ENCODE peak calls at places on chromosome 18, in eight cellular contexts. V is NCI-H1092 treated with DMSO at 0.1 percent for 48 hours; H is AG09309; L is amygdala; N is stimulated activated CD4-positive, alpha-beta T cell treated with anti-CD3 and anti-CD28 coated beads, Interleukin-4, amount 100 ng/mL, for 48 hours; T is hypothalamus; M is tibial artery; E is cardiac fibroblast. K is an unnamed sample.

GRCh38 chr18:7174359-7175107 is 56.4 kb upstream of the LRRC30 start:
- DNase-seq in V (no peak), H (no peak), M (no peak), N (no peak), L (peak), T (peak), E (peak), K (peak)

GRCh38 chr18:48529796-48530195 is 9.0 kb upstream of the CTIF start:
- DNase-seq in T (no peak), V (no peak), M (no peak), E (peak), N (no peak), H (peak), L (no peak), K (peak)

GRCh38 chr18:75063196-75063595 is 145.7 kb downstream of the PTGR3 start:
- DNase-seq in L (no peak), E (no peak), V (no peak), H (no peak), M (no peak), T (no peak), N (no peak), K (no peak)

GRCh38 chr18:45684341-45685115 is 39.5 kb upstream of the SLC14A1 start:
- DNase-seq in L (no peak), H (peak), T (no peak), N (no peak), M (no peak), E (no peak), V (no peak), K (peak)

GRCh38 chr18:76620326-76620813 is 125.3 kb upstream of the ZNF516 start:
- DNase-seq in M (peak), V (peak), H (peak), L (no peak), E (peak), T (peak), N (no peak), K (peak)

GRCh38 chr18:24567199-24567598 is 106.8 kb downstream of the HRH4 start:
- DNase-seq in H (peak), N (no peak), M (no peak), T (no peak), V (peak), E (peak), L (no peak), K (no peak)

GRCh38 chr18:50944245-50944917 is 23.5 kb upstream of the ELAC1 start:
- DNase-seq in L (no peak), T (peak), V (no peak), N (no peak), H (no peak), M (no peak), E (peak), K (no peak)

GRCh38 chr18:42268186-42268725 is 313.2 kb downstream of the PIK3C3 start:
- DNase-seq in M (no peak), H (no peak), L (no peak), E (no peak), T (no peak), V (no peak), N (no peak), K (no peak)

GRCh38 chr18:31661965-31662364 is 22.4 kb downstream of the B4GALT6 start:
- DNase-seq in T (no peak), V (no peak), M (no peak), E (peak), N (no peak), H (no peak), L (no peak), K (peak)

GRCh38 chr18:2916184-2916583 is 69.4 kb downstream of the EMILIN2 start:
- DNase-seq in T (no peak), M (no peak), E (no peak), H (no peak), V (no peak), N (no peak), L (no peak), K (peak)

GRCh38 chr18:11323359-11323819 is 174.0 kb upstream of the PIEZO2 start:
- DNase-seq in N (no peak), E (peak), L (no peak), T (no peak), H (no peak), V (no peak), M (no peak), K (peak)

GRCh38 chr18:70291295-70291574 is 2.4 kb downstream of the SOCS6 start:
- DNase-seq in T (no peak), L (no peak), V (no peak), E (no peak), H (no peak), N (no peak), M (no peak), K (no peak)

GRCh38 chr18:22734812-22735627 is 198.1 kb upstream of the RBBP8 start:
- DNase-seq in V (no peak), E (peak), T (no peak), M (no peak), N (no peak), L (no peak), H (peak), K (peak)

GRCh38 chr18:27585602-27586173 is 400.6 kb upstream of the CHST9 start:
- DNase-seq in T (no peak), M (no peak), V (no peak), H (no peak), L (no peak), N (no peak), E (no peak), K (no peak)

GRCh38 chr18:69580107-69580506 is 179.4 kb downstream of the DOK6 start:
- DNase-seq in E (peak), H (no peak), T (no peak), N (no peak), L (no peak), M (no peak), V (no peak), K (peak)

GRCh38 chr18:79960921-79961526 is 3.4 kb upstream of the HSBP1L1 start:
- DNase-seq in N (no peak), T (no peak), V (no peak), L (no peak), M (no peak), E (no peak), H (no peak), K (no peak)

GRCh38 chr18:13378150-13378549 is 159.6 kb downstream of the LDLRAD4 start:
- DNase-seq in T (no peak), M (no peak), H (no peak), V (no peak), N (no peak), E (no peak), L (no peak), K (no peak)

GRCh38 chr18:75477913-75478312 is 50.4 kb upstream of the SMIM21 start:
- DNase-seq in H (no peak), L (no peak), M (no peak), T (no peak), V (no peak), N (no peak), E (peak), K (peak)

GRCh38 chr18:66167829-66168463 is 417.1 kb downstream of the CDH7 start:
- DNase-seq in N (no peak), H (no peak), T (no peak), M (no peak), E (no peak), V (no peak), L (no peak), K (no peak)

GRCh38 chr18:22503803-22504202 is 86.1 kb upstream of the CTAGE1 start:
- DNase-seq in V (no peak), T (no peak), N (no peak), M (peak), E (peak), L (no peak), H (peak), K (peak)

GRCh38 chr18:59232309-59233016 is 12.5 kb downstream of the GRP start:
- DNase-seq in H (no peak), N (no peak), T (no peak), L (no peak), V (no peak), E (no peak), M (no peak), K (no peak)

GRCh38 chr18:11149441-11150270 is at the start of gene PIEZO2:
- DNase-seq in L (peak), M (peak), H (no peak), V (no peak), E (peak), N (no peak), T (peak), K (peak)

GRCh38 chr18:76421291-76422078 is 73.6 kb downstream of the ZNF516 start:
- DNase-seq in H (no peak), E (no peak), L (no peak), N (no peak), V (no peak), T (no peak), M (no peak), K (no peak)

GRCh38 chr18:808086-808485 is 4.0 kb downstream of the YES1 start:
- DNase-seq in H (no peak), M (no peak), V (peak), N (no peak), T (no peak), E (peak), L (no peak), K (no peak)

GRCh38 chr18:48218285-48219022 is 190.7 kb downstream of the ZBTB7C start:
- DNase-seq in L (no peak), H (no peak), M (no peak), N (no peak), V (no peak), E (no peak), T (no peak), K (no peak)

GRCh38 chr18:68298340-68298739 is 416.6 kb downstream of the TMX3 start:
- DNase-seq in N (no peak), L (no peak), V (no peak), H (no peak), M (no peak), E (no peak), T (no peak), K (no peak)

GRCh38 chr18:77131652-77132368 is 773 bp downstream of the MBP start:
- DNase-seq in L (no peak), H (no peak), V (peak), N (no peak), T (no peak), E (peak), M (peak), K (peak)

GRCh38 chr18:22047485-22047884 is 121.9 kb upstream of the GATA6 start:
- DNase-seq in L (no peak), N (no peak), M (no peak), H (no peak), E (no peak), T (no peak), V (no peak), K (no peak)

GRCh38 chr18:50722311-50722710 is 97.5 kb downstream of the MRO start:
- DNase-seq in L (no peak), M (no peak), T (no peak), H (no peak), V (no peak), E (no peak), N (no peak), K (no peak)

GRCh38 chr18:48227206-48227605 is 182.0 kb downstream of the ZBTB7C start:
- DNase-seq in T (no peak), E (peak), N (no peak), H (no peak), M (no peak), V (no peak), L (no peak), K (no peak)

GRCh38 chr18:48467231-48467630 is 58.0 kb upstream of the ZBTB7C start:
- DNase-seq in V (no peak), N (no peak), T (no peak), H (no peak), L (no peak), E (no peak), M (no peak), K (no peak)

GRCh38 chr18:48767090-48767670 is 183.6 kb downstream of the SMAD7 start:
- DNase-seq in V (no peak), M (no peak), N (no peak), T (no peak), L (no peak), H (no peak), E (no peak), K (peak)

GRCh38 chr18:32213693-32214092 is 23.9 kb downstream of the MEP1B start:
- DNase-seq in L (no peak), M (no peak), E (no peak), V (no peak), N (no peak), H (no peak), T (no peak), K (no peak)

GRCh38 chr18:41621177-41621576 is 333.9 kb upstream of the PIK3C3 start:
- DNase-seq in M (no peak), V (no peak), N (no peak), H (no peak), T (no peak), E (no peak), L (no peak), K (no peak)

GRCh38 chr18:41391616-41392610 is 563.1 kb upstream of the PIK3C3 start:
- DNase-seq in V (peak), E (peak), M (no peak), H (no peak), N (no peak), T (peak), L (peak), K (peak)

GRCh38 chr18:567119-567518 is 13.1 kb upstream of the CETN1 start:
- DNase-seq in H (no peak), V (no peak), T (no peak), N (no peak), L (no peak), E (no peak), M (no peak), K (peak)

GRCh38 chr18:23862071-23862470 is 152.5 kb upstream of the TTC39C start:
- DNase-seq in M (no peak), V (no peak), N (no peak), E (peak), L (no peak), H (peak), T (no peak), K (peak)

GRCh38 chr18:35513181-35513932 is 15.6 kb upstream of the INO80C start:
- DNase-seq in H (peak), L (no peak), V (no peak), N (no peak), M (peak), E (peak), T (no peak), K (peak)

K was measured in choroid plexus epithelial cell.